ENCODE peak calls at places on chromosomes 4 and X, in nine cellular contexts. Y, T, G, R, C, P, B, F and S are unnamed samples.

GRCh38 chr4:184851200-184851541 is 25.4 kb upstream of the ACSL1 start:
- DNase-seq in F (no peak), G (no peak), T (peak), P (no peak), C (no peak), Y (no peak), B (no peak), R (peak), S (no peak)

GRCh38 chr4:5619913-5620625 is 88.3 kb downstream of the EVC2 start:
- DNase-seq in G (no peak), C (no peak), B (no peak), P (no peak), F (peak), R (no peak), Y (no peak), T (no peak), S (no peak)

GRCh38 chrX:8748855-8749254 is 16.9 kb upstream of the ANOS1 start:
- DNase-seq in R (no peak), F (peak), Y (no peak), P (no peak), G (no peak), B (peak), C (no peak), T (peak), S (no peak)

GRCh38 chrX:51614353-51614752 is 4.4 kb downstream of the CENPVL3 start:
- DNase-seq in G (no peak), R (no peak), F (peak), T (peak), B (peak), P (no peak), Y (no peak), C (no peak), S (no peak)

GRCh38 chrX:100677616-100678181 is 33.7 kb downstream of the SRPX2 start:
- DNase-seq in B (peak), C (no peak), Y (no peak), T (no peak), R (no peak), P (no peak), F (peak), G (no peak), S (no peak)

GRCh38 chr4:84582988-84583870 is at the start of gene CDS1:
- DNase-seq in G (peak), R (peak), B (no peak), T (peak), Y (peak), F (no peak), P (peak), C (peak), S (peak)

GRCh38 chrX:134671207-134671750 is 13.0 kb upstream of the PLAC1 start:
- DNase-seq in C (no peak), G (no peak), T (peak), R (no peak), B (no peak), P (no peak), Y (no peak), F (no peak), S (no peak)

GRCh38 chr4:78612398-78613005 is 60.9 kb downstream of the ANXA3 start:
- DNase-seq in R (peak), G (no peak), T (peak), C (no peak), F (peak), Y (no peak), B (peak), P (no peak), S (no peak)

GRCh38 chr4:22268350-22269025 is 247.4 kb downstream of the ADGRA3 start:
- DNase-seq in R (no peak), B (no peak), P (no peak), T (peak), C (no peak), G (no peak), Y (no peak), F (no peak), S (no peak)

GRCh38 chr4:86549163-86549788 is 44.8 kb upstream of the PTPN13 start:
- DNase-seq in G (no peak), B (no peak), T (peak), Y (no peak), P (no peak), C (no peak), F (no peak), R (no peak), S (no peak)

GRCh38 chr4:158856852-158857251 is 88.0 kb downstream of the FNIP2 start:
- DNase-seq in R (no peak), P (no peak), G (no peak), T (peak), F (peak), Y (no peak), C (no peak), B (peak), S (no peak)

GRCh38 chr4:129254126-129254525 is 158.2 kb downstream of the C4orf33 start:
- DNase-seq in Y (no peak), B (peak), P (no peak), F (no peak), C (no peak), T (no peak), G (no peak), R (no peak), S (no peak)

GRCh38 chr4:7539659-7540058 is 104.9 kb upstream of the PSAPL1 start:
- DNase-seq in B (no peak), Y (peak), P (no peak), G (no peak), R (no peak), C (peak), F (no peak), T (no peak), S (no peak)

GRCh38 chrX:3370656-3371055 is 24.2 kb upstream of the MXRA5 start:
- DNase-seq in G (no peak), B (no peak), T (peak), C (no peak), Y (no peak), F (no peak), P (no peak), R (no peak), S (no peak)

GRCh38 chr4:123954220-123954619 is 557.6 kb downstream of the SPRY1 start:
- DNase-seq in R (no peak), G (no peak), B (no peak), F (no peak), T (no peak), P (no peak), Y (no peak), C (no peak), S (no peak)

GRCh38 chrX:16750136-16750535 is 30.7 kb downstream of the SYAP1 start:
- DNase-seq in T (no peak), C (no peak), F (no peak), G (no peak), B (no peak), P (no peak), Y (no peak), R (no peak), S (no peak)

GRCh38 chr4:1241936-1242505 is 6.9 kb downstream of the CTBP1 start:
- DNase-seq in Y (no peak), T (no peak), C (peak), P (no peak), B (no peak), F (no peak), R (peak), G (peak), S (no peak)

GRCh38 chr4:158826057-158826456 is 57.2 kb downstream of the FNIP2 start:
- DNase-seq in T (no peak), F (no peak), B (no peak), G (no peak), C (no peak), Y (no peak), P (no peak), R (no peak), S (no peak)

DNA sequence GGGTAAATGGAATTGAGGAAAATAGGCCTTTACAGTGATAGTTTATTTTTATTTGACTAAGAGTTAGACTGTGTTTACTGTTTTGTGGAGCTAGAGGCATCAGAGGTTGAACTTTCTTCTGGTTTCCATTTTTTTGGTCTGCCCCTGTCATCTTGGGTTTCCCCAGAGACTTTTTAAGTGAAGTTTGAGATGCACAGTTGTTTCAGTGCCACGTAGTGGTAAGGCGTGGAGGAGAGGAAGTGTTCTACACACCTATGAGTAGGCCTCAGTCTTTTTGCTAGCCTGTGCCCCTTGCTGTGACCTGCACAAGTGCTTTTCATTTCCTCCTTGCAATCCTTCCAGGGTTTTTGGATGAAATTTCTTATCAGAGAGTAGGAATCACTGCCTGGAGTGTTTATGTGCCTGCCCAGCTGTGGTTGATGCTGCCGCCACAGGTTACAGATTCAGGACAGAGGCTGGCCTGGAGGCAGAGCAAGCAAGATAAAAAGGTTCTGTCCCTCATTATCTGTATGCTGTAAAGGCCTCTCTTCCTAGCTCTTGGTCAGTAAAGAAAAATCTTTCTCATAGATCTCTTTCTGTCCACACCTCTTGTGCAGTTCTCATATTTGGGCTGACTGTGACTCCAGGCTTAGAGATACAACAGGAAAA is 12.5 kb upstream of the HSFX4 start:
- DNase-seq in Y (no peak), T (no peak), C (no peak), B (no peak), F (no peak), P (no peak), G (no peak), R (no peak), S (no peak)
- TF ChIP-seq CTCF in Y (no peak), T (no peak), C (no peak), B (no peak), F (no peak), P (no peak), G (no peak), R (no peak), S (no peak)

GRCh38 chr4:10104991-10105276 is 11.7 kb downstream of the WDR1 start:
- DNase-seq in T (no peak), B (no peak), Y (no peak), F (no peak), C (no peak), R (no peak), G (no peak), P (no peak), S (no peak)
- TF ChIP-seq CTCF in T (no peak), B (no peak), Y (no peak), F (no peak), C (no peak), R (no peak), G (no peak), P (no peak), S (no peak)

GRCh38 chrX:144566592-144566991 is 680.7 kb upstream of the SPANXN1 start:
- DNase-seq in F (no peak), P (no peak), R (no peak), C (no peak), Y (peak), B (no peak), G (no peak), T (no peak), S (peak)
- TF ChIP-seq CTCF in F (no peak), P (no peak), R (no peak), C (no peak), Y (peak), B (no peak), G (no peak), T (no peak), S (no peak)

DNA sequence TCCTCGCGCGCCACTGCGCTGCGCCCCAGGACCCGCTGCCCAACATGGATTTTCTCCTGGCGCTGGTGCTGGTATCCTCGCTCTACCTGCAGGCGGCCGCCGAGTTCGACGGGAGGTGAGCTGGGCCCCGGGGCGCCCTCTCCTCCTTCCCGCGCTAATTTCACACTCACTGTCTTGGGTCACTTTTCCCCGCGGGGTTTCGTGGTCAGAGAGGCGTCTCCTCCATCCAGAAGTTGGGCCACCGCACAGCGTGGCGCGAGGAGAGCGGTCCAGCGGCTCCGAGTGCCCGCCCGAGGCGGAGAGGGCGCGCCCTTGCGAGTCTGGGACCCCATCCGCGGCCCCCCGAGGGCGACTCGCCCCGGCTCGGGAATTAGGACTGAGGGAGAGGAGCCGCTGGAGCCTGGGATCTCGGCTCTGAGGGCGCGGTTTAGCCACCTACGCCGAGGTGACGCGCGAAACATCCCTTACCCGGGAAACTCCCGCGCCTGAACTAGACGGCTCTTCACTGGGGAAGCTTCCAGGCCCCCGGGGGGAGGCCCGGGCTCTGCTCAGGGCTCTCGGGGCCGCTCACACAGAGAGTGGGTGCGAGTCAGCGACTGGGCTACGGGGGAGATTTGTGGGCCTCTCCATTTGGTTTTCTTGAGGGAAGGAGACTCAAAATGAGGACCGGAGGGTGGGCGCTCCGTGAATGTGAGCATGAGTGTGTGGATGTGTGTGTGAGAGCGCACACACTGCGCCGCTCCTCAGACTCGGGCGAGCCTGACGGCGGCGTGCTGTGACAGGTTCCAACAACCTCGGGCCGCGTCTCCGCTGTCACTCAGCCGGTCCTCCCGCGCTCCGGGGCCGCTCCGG is 564 bp downstream of the NPNT start:
- DNase-seq in G (peak), B (peak), C (peak), Y (peak), T (peak), P (peak), F (no peak), R (peak), S (peak)
- TF ChIP-seq CTCF in G (peak), B (no peak), C (no peak), Y (no peak), T (peak), P (no peak), F (no peak), R (no peak), S (no peak)

GRCh38 chrX:47098746-47099145 is 20.5 kb downstream of the RGN start:
- DNase-seq in Y (no peak), T (no peak), C (no peak), R (no peak), P (no peak), G (no peak), F (no peak), B (no peak), S (no peak)

GRCh38 chrX:47091149-47091775 is 13.0 kb downstream of the RGN start:
- DNase-seq in B (peak), G (no peak), T (no peak), Y (no peak), R (no peak), P (no peak), F (peak), C (no peak), S (no peak)

GRCh38 chrX:47093860-47094259 is 15.6 kb downstream of the RGN start:
- DNase-seq in G (no peak), T (no peak), C (no peak), P (no peak), B (no peak), R (no peak), Y (no peak), F (no peak), S (no peak)

GRCh38 chrX:47097018-47097417 is 18.8 kb downstream of the RGN start:
- DNase-seq in C (no peak), Y (peak), B (no peak), R (no peak), P (no peak), G (no peak), T (no peak), F (no peak), S (peak)

DNA sequence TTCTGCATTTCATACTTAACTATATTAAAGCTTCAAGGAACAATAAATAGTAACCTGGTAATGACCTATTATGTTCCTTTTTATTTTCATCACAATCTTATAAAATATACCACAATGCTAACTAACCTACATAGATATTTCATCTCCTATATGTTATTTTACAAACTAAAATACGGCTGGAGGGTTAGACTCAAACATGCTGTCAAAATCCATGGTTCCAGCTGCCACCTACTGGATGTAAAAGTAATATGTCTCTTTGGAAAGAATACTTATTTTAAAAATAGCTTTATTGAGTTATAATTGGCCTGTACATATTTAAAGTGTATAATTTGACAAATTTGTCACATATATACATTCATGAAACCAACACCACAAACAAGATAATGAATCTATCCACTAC is 15.0 kb downstream of the RGN start:
- DNase-seq in G (no peak), P (no peak), Y (peak), F (peak), C (no peak), T (peak), R (no peak), B (peak), S (no peak)
- TF ChIP-seq CTCF in G (peak), P (no peak), Y (no peak), F (peak), C (peak), T (no peak), R (no peak), B (peak), S (peak)

GRCh38 chr4:37453004-37453360 is 208.4 kb downstream of the NWD2 start:
- DNase-seq in B (peak), T (peak), R (peak), G (no peak), Y (peak), P (peak), F (peak), C (no peak), S (no peak)
- TF ChIP-seq CTCF in B (peak), T (peak), R (no peak), G (peak), Y (peak), P (peak), F (peak), C (peak), S (peak)

DNA sequence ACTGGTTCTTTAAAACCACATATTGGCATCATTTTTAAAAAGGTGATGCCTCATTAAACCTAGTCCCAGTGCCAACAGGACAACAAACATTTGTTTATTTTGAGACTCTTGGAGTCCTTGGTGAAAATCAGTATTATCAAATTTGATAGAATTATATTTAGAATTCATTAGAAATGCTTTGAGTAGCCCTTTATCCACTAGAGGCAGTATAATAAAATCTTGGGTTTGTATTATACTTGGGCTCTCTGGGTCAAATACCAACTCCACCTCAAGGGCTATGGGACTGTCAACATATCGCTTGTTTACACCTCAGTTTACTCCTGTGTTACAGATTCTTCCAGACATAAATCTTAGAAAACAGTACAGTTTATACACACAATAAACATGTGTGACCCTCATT is 335.7 kb upstream of the FSTL5 start:
- DNase-seq in P (no peak), F (no peak), G (no peak), B (no peak), Y (no peak), C (no peak), R (no peak), T (peak), S (no peak)
- TF ChIP-seq CTCF in P (no peak), F (peak), G (peak), B (peak), Y (no peak), C (no peak), R (no peak), T (peak), S (peak)

GRCh38 chr4:151862766-151863165 is 102.0 kb upstream of the GATB start:
- DNase-seq in Y (no peak), R (no peak), G (no peak), C (no peak), T (peak), P (no peak), B (no peak), F (peak), S (no peak)
- TF ChIP-seq CTCF in Y (no peak), R (no peak), G (no peak), C (no peak), T (no peak), P (no peak), B (no peak), F (no peak), S (no peak)

GRCh38 chr4:77595361-77595973 is 10.2 kb upstream of the CXCL13 start:
- DNase-seq in B (no peak), T (no peak), G (no peak), R (no peak), P (no peak), Y (no peak), F (no peak), C (no peak), S (no peak)

GRCh38 chr4:77593993-77594392 is 11.6 kb upstream of the CXCL13 start:
- DNase-seq in T (no peak), B (no peak), F (no peak), P (no peak), R (no peak), Y (no peak), C (no peak), G (no peak), S (no peak)

GRCh38 chr4:77600521-77601451 is 4.8 kb upstream of the CXCL13 start:
- DNase-seq in G (no peak), F (peak), Y (peak), B (peak), R (peak), T (peak), C (no peak), P (no peak), S (no peak)

GRCh38 chr4:77601614-77602187 is 3.9 kb upstream of the CXCL13 start:
- DNase-seq in B (no peak), P (no peak), R (no peak), G (no peak), C (no peak), F (no peak), T (peak), Y (no peak), S (no peak)

GRCh38 chr4:77599378-77599777 is 6.2 kb upstream of the CXCL13 start:
- DNase-seq in C (no peak), B (peak), Y (peak), R (peak), F (peak), G (no peak), P (no peak), T (peak), S (no peak)
- TF ChIP-seq CTCF in C (peak), B (peak), Y (peak), R (peak), F (peak), G (peak), P (peak), T (peak), S (peak)

GRCh38 chr4:104063341-104063740 is 343.6 kb upstream of the TACR3 start:
- DNase-seq in F (no peak), G (no peak), R (no peak), B (no peak), C (no peak), T (no peak), P (no peak), Y (no peak), S (no peak)
- TF ChIP-seq CTCF in F (no peak), G (no peak), R (no peak), B (no peak), C (no peak), T (no peak), P (no peak), Y (no peak), S (no peak)